ENCODE peak calls at places on chromosomes 5 and 9, in eight cellular contexts. J is endodermal cell; Z is heart left ventricle; M is colonic mucosa; I is fibroblast of lung; F is CD8-positive, alpha-beta T cell; W is IMR-90; U is hepatocyte. G is an unnamed sample.

GRCh38 chr9:116075191-116075590 is 78.4 kb upstream of the PAPPA start:
- DNase-seq in U (no peak), W (peak; percentile 97), M (no peak), Z (no peak), F (no peak), I (peak; percentile 99), J (no peak), G (no peak)

GRCh38 chr9:124008855-124009834 is 2.4 kb upstream of the LHX2 start:
- DNase-seq in F (no peak), J (peak; percentile 88), I (no peak), U (no peak), Z (no peak), M (no peak), W (no peak), G (no peak)

GRCh38 chr5:178462846-178463245 is 127.3 kb downstream of the COL23A1 start:
- DNase-seq in F (no peak), Z (no peak), W (no peak), I (no peak), M (no peak), U (no peak), J (peak; percentile 40), G (peak; percentile 88)

GRCh38 chr5:133121611-133122150 is 69.9 kb downstream of the HSPA4 start:
- DNase-seq in I (no peak), W (no peak), F (no peak), U (no peak), M (no peak), J (no peak), Z (no peak), G (no peak)

GRCh38 chr5:31537349-31537748 is 5.2 kb downstream of the C5orf22 start:
- DNase-seq in W (no peak), J (no peak), U (no peak), Z (no peak), F (no peak), I (no peak), M (no peak), G (no peak)

GRCh38 chr5:169831331-169831730 is 149.0 kb downstream of the INSYN2B start:
- DNase-seq in M (no peak), Z (no peak), I (peak; percentile 54), U (no peak), J (peak; percentile 8), W (peak; percentile 27), F (no peak), G (no peak)

GRCh38 chr5:54484219-54484894 is 28.9 kb downstream of the HSPB3 start:
- DNase-seq in J (no peak), I (no peak), F (no peak), U (no peak), Z (no peak), M (no peak), W (no peak), G (no peak)

GRCh38 chr9:3909966-3910650 is 384.3 kb upstream of the RFX3 start:
- DNase-seq in J (no peak), U (no peak), F (no peak), Z (no peak), W (no peak), I (no peak), M (no peak), G (no peak)

GRCh38 chr5:74341221-74341620 is 299.3 kb downstream of the ENC1 start:
- DNase-seq in Z (no peak), J (no peak), M (no peak), U (no peak), I (no peak), F (no peak), W (no peak), G (no peak)

GRCh38 chr5:96133337-96134094 is 171.9 kb upstream of the ELL2 start:
- DNase-seq in Z (no peak), M (no peak), I (no peak), W (no peak), F (no peak), J (no peak), U (no peak), G (no peak)

GRCh38 chr5:122501087-122501435 is 189.0 kb downstream of the SNCAIP start:
- DNase-seq in I (peak; percentile 63), W (peak; percentile 33), J (no peak), U (peak; percentile 38), M (no peak), Z (no peak), F (no peak), G (no peak)

GRCh38 chr5:42361321-42361688 is 61.9 kb upstream of the GHR start:
- DNase-seq in F (no peak), J (no peak), Z (no peak), W (no peak), I (no peak), M (no peak), U (no peak), G (no peak)
- H3K27me3 ChIP-seq in F (no peaks in the 10 kb centered on the region), J (no peaks in the 10 kb centered on the region), Z (no peaks in the 10 kb centered on the region), W (no peaks in the 10 kb centered on the region), I (no peaks in the 10 kb centered on the region), M (no peaks in the 10 kb centered on the region), U (peaks cover 3% of the 10 kb centered on the region), G (no peaks in the 10 kb centered on the region)

GRCh38 chr5:112979723-112980122 is 3.1 kb downstream of the DCP2 start:
- DNase-seq in U (no peak), J (no peak), Z (no peak), F (no peak), I (no peak), M (no peak), W (no peak), G (no peak)
- H3K4me3 ChIP-seq in U (no peak overlapping the region), J (peak overlapping the region; percentile 98), Z (no peak overlapping the region), F (no peak overlapping the region), I (peak overlapping the region; percentile 96), M (no peak overlapping the region), W (no peak overlapping the region), G (no peak overlapping the region)

DNA sequence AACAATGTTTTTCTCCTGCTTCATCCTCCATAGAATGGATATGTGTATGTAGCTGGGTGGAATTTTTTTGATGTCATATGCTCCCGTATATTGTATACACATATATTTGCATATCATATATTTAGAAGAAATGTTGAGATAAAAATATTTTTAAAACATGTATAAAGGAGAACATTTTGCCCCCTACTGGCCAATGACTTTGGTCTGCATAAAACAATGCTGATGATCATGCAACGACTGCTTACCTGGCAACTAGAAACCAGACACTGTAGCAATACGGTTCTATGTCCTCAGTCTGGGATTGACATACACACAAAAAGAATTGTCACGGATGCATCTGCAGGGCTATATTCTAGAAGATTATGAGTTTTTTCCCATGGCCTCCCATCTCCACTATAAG is 503.6 kb downstream of the ELAVL2 start:
- DNase-seq in Z (no peak), F (no peak), M (no peak), U (peak; percentile 38), J (no peak), W (peak; percentile 0), I (no peak), G (no peak)
- TF ChIP-seq CTCF in Z (no peak), F (no peak), M (no peak), U (peak; percentile 41), J (peak; percentile 75), W (peak; percentile 37), I (peak; percentile 3), G (peak; percentile 23)

GRCh38 chr9:137323531-137324331 is 21.7 kb upstream of the NRARP start:
- DNase-seq in F (no peak), Z (no peak), J (no peak), U (no peak), W (no peak), I (no peak), M (no peak), G (no peak)

GRCh38 chr9:137319434-137319975 is 17.4 kb upstream of the NRARP start:
- DNase-seq in U (no peak), J (peak; percentile 53), I (no peak), F (no peak), Z (no peak), M (no peak), W (no peak), G (no peak)

GRCh38 chr9:137319976-137320551 is 18.0 kb upstream of the NRARP start:
- DNase-seq in U (no peak), M (no peak), F (no peak), J (no peak), W (no peak), Z (no peak), I (no peak), G (no peak)

GRCh38 chr9:137320555-137321384 is 18.7 kb upstream of the NRARP start:
- DNase-seq in U (no peak), I (no peak), Z (peak; percentile 45), J (peak; percentile 73), W (no peak), F (peak; percentile 24), M (no peak), G (no peak)

DNA sequence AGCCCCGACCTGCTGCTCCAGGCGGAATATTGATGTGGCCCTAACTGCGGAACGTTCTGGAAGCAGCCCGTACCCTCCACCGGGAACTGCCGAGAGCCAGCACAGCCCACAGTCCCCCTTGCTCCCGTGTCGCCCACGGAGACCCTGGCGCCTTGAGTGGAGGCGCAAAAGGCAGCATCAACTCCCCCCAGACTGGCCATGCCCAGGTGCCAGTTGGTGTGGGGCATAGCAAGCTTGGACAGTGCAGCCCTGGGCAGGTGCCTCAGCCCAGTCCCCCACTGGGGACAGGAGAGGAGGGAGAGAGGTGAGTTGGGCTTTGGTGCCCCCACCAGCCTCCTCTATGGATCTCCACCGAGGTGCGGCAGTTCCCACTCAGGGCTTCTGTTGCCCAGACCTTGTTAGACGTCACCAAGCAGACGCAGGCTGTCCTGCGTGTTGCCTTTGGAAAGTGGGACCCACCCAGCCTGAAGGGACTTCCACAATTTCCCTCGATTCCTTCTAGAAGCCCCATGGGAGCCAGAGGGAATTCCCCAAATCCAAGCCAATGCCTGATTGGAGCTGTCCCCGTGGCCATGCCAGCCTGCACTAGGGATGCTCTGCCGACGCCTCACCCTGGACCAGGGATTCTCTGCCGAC is 19.8 kb upstream of the NRARP start:
- DNase-seq in I (no peak), J (peak; percentile 36), Z (no peak), U (no peak), W (no peak), F (no peak), M (no peak), G (no peak)
- H3K27me3 ChIP-seq in I (no peaks in the 10 kb centered on the region), J (no peaks in the 10 kb centered on the region), Z (peaks cover 3% of the 10 kb centered on the region), U (no peaks in the 10 kb centered on the region), W (no peaks in the 10 kb centered on the region), F (no peaks in the 10 kb centered on the region), M (no peaks in the 10 kb centered on the region), G (peaks cover 4% of the 10 kb centered on the region)

GRCh38 chr9:121568101-121568460 is 68.4 kb upstream of the GGTA1 start:
- DNase-seq in Z (peak; percentile 65), I (no peak), F (no peak), U (no peak), M (no peak), W (no peak), J (no peak), G (no peak)

GRCh38 chr9:121569266-121569648 is 69.6 kb upstream of the GGTA1 start:
- DNase-seq in M (no peak), Z (no peak), F (no peak), I (no peak), J (no peak), U (no peak), W (no peak), G (no peak)

GRCh38 chr9:121566401-121567141 is 66.9 kb upstream of the GGTA1 start:
- DNase-seq in U (no peak), F (no peak), M (no peak), Z (peak; percentile 77), J (peak; percentile 41), W (peak; percentile 79), I (peak; percentile 35), G (no peak)

GRCh38 chr9:121568541-121569265 is 69.1 kb upstream of the GGTA1 start:
- DNase-seq in U (no peak), J (no peak), W (peak; percentile 24), I (no peak), Z (peak; percentile 80), M (no peak), F (no peak), G (no peak)

GRCh38 chr9:121567142-121568100 is 67.8 kb upstream of the GGTA1 start:
- DNase-seq in Z (peak; percentile 53), J (peak; percentile 52), U (no peak), F (no peak), M (no peak), W (peak; percentile 28), I (no peak), G (no peak)
- H3K4me3 ChIP-seq in Z (peak overlapping the region; percentile 46), J (no peak overlapping the region), U (no peak overlapping the region), F (no peak overlapping the region), M (peak overlapping the region; percentile 7), W (peak overlapping the region; percentile 22), I (peak overlapping the region; percentile 24), G (no peak overlapping the region)

G was measured in kidney epithelial cell.